ENCODE peak calls at places on chromosomes 13 and 19, in ten cellular contexts. U, M, I, Q, A, X, B, L, V and O are unnamed samples.

GRCh38 chr19:18502633-18503294 is 19.1 kb downstream of the ELL start:
- DNase-seq in U (peak; percentile 75), M (no peak), I (no peak), Q (no peak), A (no peak), X (no peak), B (no peak), L (no peak), V (no peak), O (no peak)

GRCh38 chr19:28345811-28346210 is 867.1 kb downstream of the UQCRFS1 start:
- DNase-seq in U (no peak), M (no peak), I (no peak), Q (no peak), A (no peak), X (no peak), B (no peak), L (no peak), V (no peak), O (no peak)

GRCh38 chr19:38655148-38655824 is 7.8 kb downstream of the ACTN4 start:
- DNase-seq in U (no peak), M (no peak), I (no peak), Q (no peak), A (no peak), X (no peak), B (peak; percentile 36), L (no peak), V (no peak), O (no peak)

GRCh38 chr13:19862511-19863313 is 737 bp downstream of the ZMYM5 start:
- DNase-seq in U (peak; percentile 62), M (no peak), I (no peak), Q (peak; percentile 31), A (peak; percentile 50), X (peak; percentile 35), B (peak; percentile 41), L (peak; percentile 16), V (no peak), O (peak; percentile 46)

GRCh38 chr13:32314271-32314967 is 744 bp downstream of the ZAR1L start:
- DNase-seq in U (peak; percentile 57), M (no peak), I (no peak), Q (no peak), A (no peak), X (peak; percentile 56), B (no peak), L (no peak), V (no peak), O (no peak)

GRCh38 chr13:48539550-48539949 is 6.7 kb upstream of the RCBTB2 start:
- DNase-seq in U (no peak), M (no peak), I (no peak), Q (no peak), A (no peak), X (peak; percentile 35), B (no peak), L (no peak), V (no peak), O (no peak)

GRCh38 chr13:92390217-92390616 is 836.4 kb upstream of the GPC6 start:
- DNase-seq in U (no peak), M (peak; percentile 97), I (peak; percentile 75), Q (no peak), A (no peak), X (no peak), B (no peak), L (no peak), V (no peak), O (no peak)

GRCh38 chr13:98105929-98106336 is 37.0 kb upstream of the FARP1 start:
- DNase-seq in U (no peak), M (no peak), I (no peak), Q (peak; percentile 60), A (no peak), X (peak; percentile 30), B (no peak), L (peak; percentile 73), V (no peak), O (peak; percentile 24)

GRCh38 chr19:30131246-30131645 is 189.2 kb downstream of the URI1 start:
- DNase-seq in U (no peak), M (no peak), I (no peak), Q (no peak), A (no peak), X (no peak), B (no peak), L (no peak), V (no peak), O (no peak)

GRCh38 chr13:46168341-46168740 is 13.6 kb downstream of the LCP1 start:
- DNase-seq in U (no peak), M (no peak), I (no peak), Q (peak; percentile 23), A (peak; percentile 65), X (no peak), B (no peak), L (peak; percentile 43), V (no peak), O (no peak)

GRCh38 chr19:55208880-55209429 is 346 bp downstream of the PTPRH start:
- DNase-seq in U (no peak), M (no peak), I (no peak), Q (no peak), A (peak; percentile 5), X (no peak), B (no peak), L (no peak), V (no peak), O (no peak)

GRCh38 chr13:83221813-83222241 is 660.4 kb downstream of the SLITRK1 start:
- DNase-seq in U (no peak), M (no peak), I (no peak), Q (peak; percentile 91), A (no peak), X (no peak), B (no peak), L (peak; percentile 92), V (peak; percentile 18), O (no peak)

GRCh38 chr13:112447306-112447705 is 71.2 kb downstream of the SPACA7 start:
- DNase-seq in U (peak; percentile 25), M (no peak), I (no peak), Q (no peak), A (no peak), X (no peak), B (no peak), L (no peak), V (no peak), O (no peak)

GRCh38 chr19:53813996-53814395 is 10.1 kb downstream of the NLRP12 start:
- DNase-seq in U (no peak), M (no peak), I (no peak), Q (peak; percentile 42), A (no peak), X (no peak), B (no peak), L (no peak), V (no peak), O (no peak)

GRCh38 chr19:36939153-36939552 is 23.0 kb downstream of the ZNF568 start:
- DNase-seq in U (no peak), M (no peak), I (peak; percentile 1), Q (peak; percentile 28), A (no peak), X (no peak), B (no peak), L (no peak), V (no peak), O (no peak)

GRCh38 chr19:8210660-8211101 is 1.5 kb downstream of the CERS4 start:
- DNase-seq in U (no peak), M (no peak), I (no peak), Q (no peak), A (no peak), X (no peak), B (no peak), L (no peak), V (no peak), O (peak; percentile 50)

GRCh38 chr19:18871543-18871942 is 24.4 kb downstream of the CERS1 start:
- DNase-seq in U (no peak), M (no peak), I (no peak), Q (no peak), A (no peak), X (no peak), B (no peak), L (no peak), V (no peak), O (no peak)

GRCh38 chr19:35247526-35248309 is 1.1 kb upstream of the LSR start:
- DNase-seq in U (no peak), M (peak; percentile 63), I (peak; percentile 89), Q (no peak), A (peak; percentile 61), X (peak; percentile 88), B (peak; percentile 41), L (no peak), V (no peak), O (peak; percentile 97)